ENCODE peak calls at places on chromosomes 12 and 14, in five cellular contexts. X is fibroblast of the conjunctiva, Q is EL, V is hypothalamus, C is SJSA1. T is an unnamed sample.
A peak's percentile ranks its signal among the peaks of the same experiment; 100 is the strongest.

GRCh38 chr12:120684523-120684932 is 2.4 kb upstream of the MLEC start:
- DNase-seq in X (no peak), Q (peak; percentile 64), V (no peak), C (no peak), T (no peak)

GRCh38 chr14:57533214-57533613 is 39.6 kb upstream of the CCDC198 start:
- DNase-seq in X (no peak), Q (peak; percentile 8), V (no peak), C (no peak), T (no peak)

GRCh38 chr14:52315355-52315718 is 1.2 kb downstream of the PTGER2 start:
- DNase-seq in X (no peak), Q (no peak), V (no peak), C (no peak), T (no peak)

GRCh38 chr12:15268927-15269552 is 47.8 kb upstream of the RERG start:
- DNase-seq in X (peak; percentile 71), Q (peak; percentile 55), V (no peak), C (peak; percentile 14), T (no peak)

GRCh38 chr12:44618960-44619359 is 257.2 kb downstream of the NELL2 start:
- DNase-seq in X (no peak), Q (no peak), V (no peak), C (no peak), T (no peak)

GRCh38 chr12:24997496-24997895 is 48.6 kb upstream of the BCAT1 start:
- DNase-seq in X (no peak), Q (no peak), V (no peak), C (no peak), T (no peak)

GRCh38 chr12:106417926-106418910 is 60.7 kb downstream of the POLR3B start:
- DNase-seq in X (peak; percentile 44), Q (peak; percentile 79), V (no peak), C (peak; percentile 73), T (no peak)

GRCh38 chr14:101088395-101088667 is 184.8 kb upstream of the RTL1 start:
- DNase-seq in X (no peak), Q (no peak), V (no peak), C (no peak), T (no peak)

GRCh38 chr12:57983858-57984505 is 42.6 kb downstream of the ATP23 start:
- DNase-seq in X (no peak), Q (peak; percentile 37), V (no peak), C (no peak), T (no peak)

T was measured in effector CD8-positive, alpha-beta T cell.